ENCODE peak calls at places on chromosomes 5 and 9, in ten cellular contexts. One of them, this sample, is unnamed.
A peak's percentile ranks its signal among the peaks of the same experiment; 100 is the strongest.

GRCh38 chr5:64518784-64519183 is 13.0 kb downstream of the RGS7BP start:
- DNase-seq in stimulated activated CD4-positive, alpha-beta T cell treated with anti-CD3 and anti-CD28 coated beads, Interleukin-12 subunit alpha, Interleukin-12 subunit beta, amount 100 ng/mL, for 4 hours: no peak
- DNase-seq in psoas muscle: no peak
- DNase-seq in DMS153: no peak
- DNase-seq in tibial nerve: no peak
- DNase-seq in NCI-H1417: no peak
- DNase-seq in T-helper 1 cell: no peak
- DNase-seq in NCI-H1436 treated with DMSO at 0.1 percent for 48 hours: no peak
- DNase-seq in HuH-7.5: no peak
- DNase-seq in activated CD4-positive, alpha-beta T cell treated with anti-CD3 and anti-CD28 coated beads, Interleukin-2, amount 50 U/mL, for 48 hours: no peak
- DNase-seq in this sample: no peak

GRCh38 chr9:113649054-113649453 is 185.5 kb downstream of the RGS3 start:
- DNase-seq in stimulated activated CD4-positive, alpha-beta T cell treated with anti-CD3 and anti-CD28 coated beads, Interleukin-12 subunit alpha, Interleukin-12 subunit beta, amount 100 ng/mL, for 4 hours: no peak
- DNase-seq in psoas muscle: peak; percentile 35
- DNase-seq in DMS153: peak; percentile 75
- DNase-seq in tibial nerve: no peak
- DNase-seq in NCI-H1417: no peak
- DNase-seq in T-helper 1 cell: no peak
- DNase-seq in NCI-H1436 treated with DMSO at 0.1 percent for 48 hours: no peak
- DNase-seq in HuH-7.5: no peak
- DNase-seq in activated CD4-positive, alpha-beta T cell treated with anti-CD3 and anti-CD28 coated beads, Interleukin-2, amount 50 U/mL, for 48 hours: no peak
- DNase-seq in this sample: peak; percentile 86

GRCh38 chr9:128149951-128150593 is 819 bp downstream of the LCN2 start:
- DNase-seq in stimulated activated CD4-positive, alpha-beta T cell treated with anti-CD3 and anti-CD28 coated beads, Interleukin-12 subunit alpha, Interleukin-12 subunit beta, amount 100 ng/mL, for 4 hours: no peak
- DNase-seq in psoas muscle: no peak
- DNase-seq in DMS153: no peak
- DNase-seq in tibial nerve: no peak
- DNase-seq in NCI-H1417: no peak
- DNase-seq in T-helper 1 cell: no peak
- DNase-seq in NCI-H1436 treated with DMSO at 0.1 percent for 48 hours: no peak
- DNase-seq in HuH-7.5: no peak
- DNase-seq in activated CD4-positive, alpha-beta T cell treated with anti-CD3 and anti-CD28 coated beads, Interleukin-2, amount 50 U/mL, for 48 hours: no peak
- DNase-seq in this sample: no peak

GRCh38 chr9:7150153-7150890 is 392.5 kb downstream of the KDM4C start:
- DNase-seq in stimulated activated CD4-positive, alpha-beta T cell treated with anti-CD3 and anti-CD28 coated beads, Interleukin-12 subunit alpha, Interleukin-12 subunit beta, amount 100 ng/mL, for 4 hours: no peak
- DNase-seq in psoas muscle: no peak
- DNase-seq in DMS153: no peak
- DNase-seq in tibial nerve: no peak
- DNase-seq in NCI-H1417: no peak
- DNase-seq in T-helper 1 cell: no peak
- DNase-seq in NCI-H1436 treated with DMSO at 0.1 percent for 48 hours: no peak
- DNase-seq in HuH-7.5: no peak
- DNase-seq in activated CD4-positive, alpha-beta T cell treated with anti-CD3 and anti-CD28 coated beads, Interleukin-2, amount 50 U/mL, for 48 hours: no peak
- DNase-seq in this sample: no peak

GRCh38 chr5:124341066-124341943 is 405.1 kb downstream of the ZNF608 start:
- DNase-seq in stimulated activated CD4-positive, alpha-beta T cell treated with anti-CD3 and anti-CD28 coated beads, Interleukin-12 subunit alpha, Interleukin-12 subunit beta, amount 100 ng/mL, for 4 hours: no peak
- DNase-seq in psoas muscle: no peak
- DNase-seq in DMS153: no peak
- DNase-seq in tibial nerve: no peak
- DNase-seq in NCI-H1417: no peak
- DNase-seq in T-helper 1 cell: no peak
- DNase-seq in NCI-H1436 treated with DMSO at 0.1 percent for 48 hours: no peak
- DNase-seq in HuH-7.5: no peak
- DNase-seq in activated CD4-positive, alpha-beta T cell treated with anti-CD3 and anti-CD28 coated beads, Interleukin-2, amount 50 U/mL, for 48 hours: no peak
- DNase-seq in this sample: no peak

GRCh38 chr9:72211047-72211446 is 61.8 kb downstream of the GDA start:
- DNase-seq in stimulated activated CD4-positive, alpha-beta T cell treated with anti-CD3 and anti-CD28 coated beads, Interleukin-12 subunit alpha, Interleukin-12 subunit beta, amount 100 ng/mL, for 4 hours: no peak
- DNase-seq in psoas muscle: no peak
- DNase-seq in DMS153: no peak
- DNase-seq in tibial nerve: no peak
- DNase-seq in NCI-H1417: no peak
- DNase-seq in T-helper 1 cell: no peak
- DNase-seq in NCI-H1436 treated with DMSO at 0.1 percent for 48 hours: no peak
- DNase-seq in HuH-7.5: no peak
- DNase-seq in activated CD4-positive, alpha-beta T cell treated with anti-CD3 and anti-CD28 coated beads, Interleukin-2, amount 50 U/mL, for 48 hours: no peak
- DNase-seq in this sample: no peak

GRCh38 chr5:160020969-160021368 is 12.0 kb downstream of the TTC1 start:
- DNase-seq in stimulated activated CD4-positive, alpha-beta T cell treated with anti-CD3 and anti-CD28 coated beads, Interleukin-12 subunit alpha, Interleukin-12 subunit beta, amount 100 ng/mL, for 4 hours: no peak
- DNase-seq in psoas muscle: no peak
- DNase-seq in DMS153: no peak
- DNase-seq in tibial nerve: no peak
- DNase-seq in NCI-H1417: no peak
- DNase-seq in T-helper 1 cell: no peak
- DNase-seq in NCI-H1436 treated with DMSO at 0.1 percent for 48 hours: no peak
- DNase-seq in HuH-7.5: no peak
- DNase-seq in activated CD4-positive, alpha-beta T cell treated with anti-CD3 and anti-CD28 coated beads, Interleukin-2, amount 50 U/mL, for 48 hours: no peak
- DNase-seq in this sample: no peak

GRCh38 chr5:1799110-1799601 is 481 bp downstream of the MRPL36 start:
- DNase-seq in stimulated activated CD4-positive, alpha-beta T cell treated with anti-CD3 and anti-CD28 coated beads, Interleukin-12 subunit alpha, Interleukin-12 subunit beta, amount 100 ng/mL, for 4 hours: peak; percentile 25
- DNase-seq in psoas muscle: peak; percentile 30
- DNase-seq in DMS153: no peak
- DNase-seq in tibial nerve: no peak
- DNase-seq in NCI-H1417: no peak
- DNase-seq in T-helper 1 cell: peak; percentile 6
- DNase-seq in NCI-H1436 treated with DMSO at 0.1 percent for 48 hours: no peak
- DNase-seq in HuH-7.5: peak; percentile 47
- DNase-seq in activated CD4-positive, alpha-beta T cell treated with anti-CD3 and anti-CD28 coated beads, Interleukin-2, amount 50 U/mL, for 48 hours: peak; percentile 43
- DNase-seq in this sample: no peak

GRCh38 chr5:4083591-4084337 is 488.1 kb downstream of the IRX1 start:
- DNase-seq in stimulated activated CD4-positive, alpha-beta T cell treated with anti-CD3 and anti-CD28 coated beads, Interleukin-12 subunit alpha, Interleukin-12 subunit beta, amount 100 ng/mL, for 4 hours: no peak
- DNase-seq in psoas muscle: no peak
- DNase-seq in DMS153: no peak
- DNase-seq in tibial nerve: no peak
- DNase-seq in NCI-H1417: no peak
- DNase-seq in T-helper 1 cell: no peak
- DNase-seq in NCI-H1436 treated with DMSO at 0.1 percent for 48 hours: no peak
- DNase-seq in HuH-7.5: no peak
- DNase-seq in activated CD4-positive, alpha-beta T cell treated with anti-CD3 and anti-CD28 coated beads, Interleukin-2, amount 50 U/mL, for 48 hours: no peak
- DNase-seq in this sample: no peak

This sample was measured in DMS 273 treated with DMSO at 0.1 percent for 48 hours.